ENCODE peak calls at places on chromosomes 7 and 10, in nine cellular contexts. H is astrocyte of the spinal cord; C is right lobe of liver; V is left cardiac atrium; Q is central memory CD8-positive, alpha-beta T cell; N is T-helper 22 cell; Z is lower lobe of right lung; K is stimulated activated CD4-positive, alpha-beta T cell treated with anti-CD3 and anti-CD28 coated beads, Interleukin-4, amount 100 ng/mL, for 24 hours; F is kidney tubule cell. U is an unnamed sample.
A peak's percentile ranks its signal among the peaks of the same experiment; 100 is the strongest.

GRCh38 chr7:102991540-102992214 is 78.9 kb downstream of the LRRC17 start:
- DNase-seq in H (peak; percentile 98), C (no peak), V (no peak), Q (no peak), N (no peak), Z (no peak), K (no peak), F (peak; percentile 91), U (no peak)

GRCh38 chr10:72812798-72813430 is 80.6 kb upstream of the OIT3 start:
- DNase-seq in H (peak; percentile 75), C (no peak), V (no peak), Q (no peak), N (no peak), Z (no peak), K (no peak), F (peak; percentile 80), U (no peak)

GRCh38 chr10:132274581-132274980 is 33.2 kb downstream of the STK32C start:
- DNase-seq in H (no peak), C (peak; percentile 5), V (no peak), Q (no peak), N (no peak), Z (no peak), K (no peak), F (no peak), U (no peak)

GRCh38 chr7:88586219-88586618 is 173.3 kb upstream of the ZNF804B start:
- DNase-seq in H (no peak), C (no peak), V (no peak), Q (no peak), N (no peak), Z (no peak), K (no peak), F (no peak), U (no peak)

GRCh38 chr7:73974101-73974947 is 53.6 kb upstream of the ELN start:
- DNase-seq in H (no peak), C (no peak), V (no peak), Q (no peak), N (no peak), Z (peak; percentile 25), K (no peak), F (no peak), U (no peak)

GRCh38 chr10:104099274-104099673 is 13.6 kb upstream of the COL17A1 start:
- DNase-seq in H (peak; percentile 37), C (no peak), V (no peak), Q (no peak), N (no peak), Z (no peak), K (no peak), F (no peak), U (no peak)

GRCh38 chr7:141654551-141654950 is 47.4 kb downstream of the DENND11 start:
- DNase-seq in H (peak; percentile 73), C (peak; percentile 56), V (peak; percentile 49), Q (peak; percentile 45), N (peak; percentile 9), Z (no peak), K (peak; percentile 57), F (peak; percentile 79), U (peak; percentile 78)

GRCh38 chr10:70791390-70792039 is 6.3 kb upstream of the TBATA start:
- DNase-seq in H (no peak), C (no peak), V (no peak), Q (no peak), N (no peak), Z (no peak), K (no peak), F (no peak), U (no peak)

GRCh38 chr7:117072620-117073118 is 119.4 kb downstream of the ST7 start:
- DNase-seq in H (peak; percentile 90), C (peak; percentile 56), V (peak; percentile 81), Q (no peak), N (no peak), Z (peak; percentile 78), K (no peak), F (peak; percentile 72), U (no peak)

GRCh38 chr10:113854757-113855626 is 531 bp downstream of the NHLRC2 start:
- DNase-seq in H (peak; percentile 56), C (peak; percentile 67), V (peak; percentile 73), Q (peak; percentile 26), N (peak; percentile 19), Z (peak; percentile 65), K (peak; percentile 43), F (peak; percentile 56), U (peak; percentile 49)

GRCh38 chr10:79246606-79247275 is 100.5 kb upstream of the PPIF start:
- DNase-seq in H (no peak), C (peak; percentile 62), V (peak; percentile 86), Q (no peak), N (no peak), Z (peak; percentile 60), K (no peak), F (no peak), U (no peak)

GRCh38 chr10:50937230-50937907 is 51.9 kb upstream of the A1CF start:
- DNase-seq in H (peak; percentile 52), C (no peak), V (no peak), Q (no peak), N (no peak), Z (no peak), K (no peak), F (peak; percentile 38), U (no peak)

GRCh38 chr10:91944880-91945630 is 21.5 kb downstream of the BTAF1 start:
- DNase-seq in H (peak; percentile 54), C (no peak), V (no peak), Q (no peak), N (no peak), Z (no peak), K (peak; percentile 28), F (peak; percentile 63), U (peak; percentile 23)

GRCh38 chr10:63456437-63457210 is 9.2 kb downstream of the JMJD1C start:
- DNase-seq in H (peak; percentile 44), C (no peak), V (no peak), Q (no peak), N (no peak), Z (no peak), K (no peak), F (peak; percentile 34), U (no peak)

GRCh38 chr7:158395780-158396214 is 191.8 kb downstream of the PTPRN2 start:
- DNase-seq in H (no peak), C (no peak), V (no peak), Q (no peak), N (no peak), Z (peak; percentile 49), K (no peak), F (no peak), U (no peak)

GRCh38 chr10:129825221-129825620 is 138.9 kb downstream of the EBF3 start:
- DNase-seq in H (no peak), C (no peak), V (no peak), Q (no peak), N (no peak), Z (no peak), K (no peak), F (no peak), U (no peak)

GRCh38 chr7:65475734-65476319 is 102.2 kb downstream of the ZNF92 start:
- DNase-seq in H (no peak), C (no peak), V (no peak), Q (peak; percentile 24), N (no peak), Z (no peak), K (no peak), F (peak; percentile 79), U (peak; percentile 60)

GRCh38 chr10:29722777-29723176 is 88.0 kb upstream of the SVIL start:
- DNase-seq in H (no peak), C (no peak), V (no peak), Q (no peak), N (no peak), Z (no peak), K (no peak), F (no peak), U (no peak)

GRCh38 chr7:130910949-130911944 is 177.2 kb upstream of the KLF14 start:
- DNase-seq in H (peak; percentile 75), C (no peak), V (no peak), Q (no peak), N (no peak), Z (no peak), K (peak; percentile 35), F (peak; percentile 72), U (no peak)

GRCh38 chr10:69880301-69881081 is 78.8 kb downstream of the COL13A1 start:
- DNase-seq in H (no peak), C (no peak), V (no peak), Q (no peak), N (no peak), Z (no peak), K (no peak), F (no peak), U (no peak)

GRCh38 chr7:24756989-24757798 is at the start of gene GSDME:
- DNase-seq in H (peak; percentile 67), C (peak; percentile 86), V (peak; percentile 73), Q (no peak), N (no peak), Z (peak; percentile 57), K (peak; percentile 8), F (peak; percentile 78), U (peak; percentile 41)

GRCh38 chr7:114007391-114007790 is 88.6 kb upstream of the PPP1R3A start:
- DNase-seq in H (no peak), C (no peak), V (no peak), Q (no peak), N (no peak), Z (no peak), K (no peak), F (no peak), U (no peak)

GRCh38 chr10:61987951-61988379 is 86.5 kb downstream of the ARID5B start:
- DNase-seq in H (no peak), C (no peak), V (no peak), Q (peak; percentile 12), N (no peak), Z (no peak), K (peak; percentile 55), F (no peak), U (peak; percentile 42)

GRCh38 chr7:150371131-150371995 is 2.7 kb downstream of the REPIN1 start:
- DNase-seq in H (no peak), C (no peak), V (no peak), Q (no peak), N (no peak), Z (no peak), K (no peak), F (no peak), U (no peak)

GRCh38 chr10:93746844-93747284 is 10.9 kb upstream of the LGI1 start:
- DNase-seq in H (peak; percentile 96), C (peak; percentile 33), V (no peak), Q (no peak), N (no peak), Z (no peak), K (no peak), F (peak; percentile 94), U (no peak)

GRCh38 chr10:105029285-105029684 is 388.2 kb downstream of the SORCS3 start:
- DNase-seq in H (no peak), C (no peak), V (no peak), Q (no peak), N (no peak), Z (no peak), K (no peak), F (no peak), U (no peak)

GRCh38 chr7:55127622-55128081 is 108.8 kb downstream of the EGFR start:
- DNase-seq in H (peak; percentile 91), C (no peak), V (peak; percentile 51), Q (no peak), N (no peak), Z (no peak), K (no peak), F (no peak), U (no peak)

GRCh38 chr7:1425292-1426136 is 33.8 kb downstream of the MICALL2 start:
- DNase-seq in H (no peak), C (no peak), V (no peak), Q (no peak), N (no peak), Z (no peak), K (no peak), F (no peak), U (no peak)

GRCh38 chr7:98613601-98614425 is 3.3 kb upstream of the NPTX2 start:
- DNase-seq in H (peak; percentile 40), C (no peak), V (no peak), Q (no peak), N (no peak), Z (no peak), K (no peak), F (peak; percentile 11), U (peak; percentile 26)

U was measured in activated CD8-positive, alpha-beta T cell treated with anti-CD3 and anti-CD28 coated beads, Interleukin-2, amount 10 ng/mL, durations not matched to agents 7 days and 5 days.